ENCODE peak calls at places on chromosomes 3 and 15, in eight cellular contexts. One of them, this sample, is unnamed.

GRCh38 chr15:50077655-50078054 is 41.4 kb downstream of the ATP8B4 start:
- DNase-seq in NB4: no peak
- DNase-seq in IMR-90: no peak
- DNase-seq in adrenal gland: no peak
- DNase-seq in ovary: no peak
- DNase-seq in tibial nerve: no peak
- DNase-seq in transverse colon: no peak
- DNase-seq in thyroid gland: no peak
- DNase-seq in this sample: no peak

GRCh38 chr15:20340931-20341661 is 200.5 kb downstream of the GOLGA6L6 start:
- DNase-seq in NB4: peak
- DNase-seq in IMR-90: no peak
- DNase-seq in adrenal gland: no peak
- DNase-seq in ovary: peak
- DNase-seq in tibial nerve: no peak
- DNase-seq in transverse colon: peak
- DNase-seq in thyroid gland: peak
- DNase-seq in this sample: peak

GRCh38 chr3:39086066-39086657 is 21.3 kb downstream of the GORASP1 start:
- DNase-seq in NB4: no peak
- DNase-seq in IMR-90: no peak
- DNase-seq in adrenal gland: no peak
- DNase-seq in ovary: no peak
- DNase-seq in tibial nerve: no peak
- DNase-seq in transverse colon: no peak
- DNase-seq in thyroid gland: no peak
- DNase-seq in this sample: no peak

GRCh38 chr3:141303481-141304223 is 64.7 kb upstream of the ZBTB38 start:
- DNase-seq in NB4: peak
- DNase-seq in IMR-90: peak
- DNase-seq in adrenal gland: peak
- DNase-seq in ovary: peak
- DNase-seq in tibial nerve: no peak
- DNase-seq in transverse colon: peak
- DNase-seq in thyroid gland: no peak
- DNase-seq in this sample: peak

GRCh38 chr3:35505181-35505580 is 134.1 kb upstream of the ARPP21 start:
- DNase-seq in NB4: no peak
- DNase-seq in IMR-90: no peak
- DNase-seq in adrenal gland: no peak
- DNase-seq in ovary: no peak
- DNase-seq in tibial nerve: no peak
- DNase-seq in transverse colon: no peak
- DNase-seq in thyroid gland: no peak
- DNase-seq in this sample: no peak

GRCh38 chr15:68672781-68673205 is 94.0 kb downstream of the CORO2B start:
- DNase-seq in NB4: peak
- DNase-seq in IMR-90: peak
- DNase-seq in adrenal gland: no peak
- DNase-seq in ovary: peak
- DNase-seq in tibial nerve: no peak
- DNase-seq in transverse colon: no peak
- DNase-seq in thyroid gland: no peak
- DNase-seq in this sample: no peak

GRCh38 chr3:150925751-150926201 is 20.5 kb upstream of the MINDY4B start:
- DNase-seq in NB4: peak
- DNase-seq in IMR-90: peak
- DNase-seq in adrenal gland: peak
- DNase-seq in ovary: no peak
- DNase-seq in tibial nerve: no peak
- DNase-seq in transverse colon: peak
- DNase-seq in thyroid gland: peak
- DNase-seq in this sample: no peak

GRCh38 chr3:39166932-39167532 is 13.6 kb upstream of the CSRNP1 start:
- DNase-seq in NB4: peak
- DNase-seq in IMR-90: peak
- DNase-seq in adrenal gland: peak
- DNase-seq in ovary: no peak
- DNase-seq in tibial nerve: no peak
- DNase-seq in transverse colon: no peak
- DNase-seq in thyroid gland: no peak
- DNase-seq in this sample: peak

GRCh38 chr15:101052681-101053121 is 133.5 kb downstream of the LRRK1 start:
- DNase-seq in NB4: no peak
- DNase-seq in IMR-90: no peak
- DNase-seq in adrenal gland: no peak
- DNase-seq in ovary: no peak
- DNase-seq in tibial nerve: no peak
- DNase-seq in transverse colon: no peak
- DNase-seq in thyroid gland: no peak
- DNase-seq in this sample: peak

GRCh38 chr3:165518346-165518745 is 318.9 kb downstream of the BCHE start:
- DNase-seq in NB4: no peak
- DNase-seq in IMR-90: peak
- DNase-seq in adrenal gland: no peak
- DNase-seq in ovary: no peak
- DNase-seq in tibial nerve: no peak
- DNase-seq in transverse colon: no peak
- DNase-seq in thyroid gland: no peak
- DNase-seq in this sample: no peak

GRCh38 chr3:64019879-64020278 is 3.4 kb downstream of the PSMD6 start:
- DNase-seq in NB4: no peak
- DNase-seq in IMR-90: no peak
- DNase-seq in adrenal gland: no peak
- DNase-seq in ovary: no peak
- DNase-seq in tibial nerve: no peak
- DNase-seq in transverse colon: no peak
- DNase-seq in thyroid gland: no peak
- DNase-seq in this sample: no peak

GRCh38 chr3:112117826-112118571 is 15.0 kb downstream of the GCSAM start:
- DNase-seq in NB4: peak
- DNase-seq in IMR-90: no peak
- DNase-seq in adrenal gland: peak
- DNase-seq in ovary: no peak
- DNase-seq in tibial nerve: no peak
- DNase-seq in transverse colon: peak
- DNase-seq in thyroid gland: no peak
- DNase-seq in this sample: no peak

DNA sequence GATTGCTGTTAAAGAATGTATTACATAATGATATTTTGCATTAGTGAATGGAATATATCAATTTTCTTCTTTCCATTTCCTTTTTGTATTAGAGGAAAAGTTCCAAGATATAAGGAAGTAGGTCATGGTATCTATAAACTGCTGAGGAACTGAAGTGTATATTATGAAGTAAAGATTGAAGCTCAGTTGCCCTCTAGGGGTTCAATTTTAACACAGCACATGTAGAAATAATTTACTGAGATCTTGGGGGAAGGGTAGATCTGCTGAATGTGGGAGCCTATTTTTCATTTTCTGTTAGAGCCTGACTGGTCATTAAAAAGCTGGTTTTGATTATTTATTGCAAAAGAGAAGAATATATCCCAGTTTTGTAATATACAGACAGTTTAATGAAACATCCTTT is 45.2 kb downstream of the CMC1 start:
- DNase-seq in NB4: peak
- DNase-seq in IMR-90: peak
- DNase-seq in adrenal gland: no peak
- DNase-seq in ovary: no peak
- DNase-seq in tibial nerve: no peak
- DNase-seq in transverse colon: no peak
- DNase-seq in thyroid gland: no peak
- DNase-seq in this sample: no peak
- TF ChIP-seq CTCF in NB4: peak
- TF ChIP-seq CTCF in IMR-90: peak
- TF ChIP-seq CTCF in adrenal gland: peak
- TF ChIP-seq CTCF in ovary: no peak
- TF ChIP-seq CTCF in tibial nerve: peak
- TF ChIP-seq CTCF in transverse colon: peak
- TF ChIP-seq CTCF in thyroid gland: peak
- TF ChIP-seq CTCF in this sample: no peak

DNA sequence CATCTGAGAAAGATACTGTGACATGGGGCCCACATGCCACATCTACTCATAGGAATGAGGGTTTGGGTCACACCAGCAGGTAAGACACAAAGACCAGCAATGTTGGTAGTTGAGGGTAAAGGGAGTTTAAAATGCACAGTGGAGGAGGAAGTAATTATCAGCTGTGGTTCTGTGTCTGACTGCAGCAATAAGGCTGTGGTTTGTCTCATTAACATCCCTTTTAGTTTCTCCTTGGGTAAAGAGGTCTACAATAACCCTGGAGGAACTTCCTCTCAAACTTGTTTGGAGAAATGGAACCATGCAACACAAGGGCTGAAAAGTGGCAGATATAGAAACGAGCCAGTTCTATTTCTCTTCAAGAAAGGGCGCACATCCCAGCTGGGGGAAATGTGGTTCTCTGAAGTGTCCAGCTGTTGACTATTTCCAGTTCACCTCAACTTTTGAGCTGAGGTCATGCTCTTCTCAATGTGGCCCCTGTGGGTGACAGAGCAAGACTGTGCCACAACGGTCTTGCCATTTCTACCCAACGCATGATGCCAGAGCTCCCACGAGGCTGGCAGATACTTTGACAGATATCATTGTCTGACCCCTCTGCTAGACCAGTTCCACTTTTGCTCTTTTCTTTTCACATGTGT is 234.3 kb downstream of the SQOR start:
- DNase-seq in NB4: peak
- DNase-seq in IMR-90: no peak
- DNase-seq in adrenal gland: no peak
- DNase-seq in ovary: no peak
- DNase-seq in tibial nerve: no peak
- DNase-seq in transverse colon: no peak
- DNase-seq in thyroid gland: no peak
- DNase-seq in this sample: no peak
- TF ChIP-seq POLR2A in NB4: no peak
- TF ChIP-seq POLR2A in IMR-90: no peak
- TF ChIP-seq POLR2A in adrenal gland: no peak
- TF ChIP-seq POLR2A in ovary: no peak
- TF ChIP-seq POLR2A in tibial nerve: no peak
- TF ChIP-seq POLR2A in transverse colon: no peak
- TF ChIP-seq POLR2A in thyroid gland: no peak
- TF ChIP-seq POLR2A in this sample: no peak

DNA sequence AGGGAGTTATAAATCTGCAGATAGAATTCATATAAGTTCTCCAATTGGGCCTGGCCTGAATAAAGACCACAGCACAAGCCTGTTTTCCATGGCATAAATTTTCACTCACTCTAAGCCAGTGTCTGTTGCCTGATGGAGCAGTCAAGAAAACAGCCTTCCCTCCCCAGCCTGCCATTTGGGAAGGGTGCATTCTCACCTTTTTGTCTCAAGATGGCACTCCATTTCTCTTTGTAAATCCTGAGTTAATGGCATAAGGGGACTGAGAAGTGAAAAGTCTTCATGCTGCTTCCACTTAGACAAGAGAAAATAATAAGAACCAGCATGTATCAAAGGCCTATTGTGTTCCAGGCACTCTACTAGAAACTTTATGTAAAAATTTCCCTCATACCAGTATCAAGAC is 115.6 kb upstream of the MANF start:
- DNase-seq in NB4: no peak
- DNase-seq in IMR-90: no peak
- DNase-seq in adrenal gland: no peak
- DNase-seq in ovary: no peak
- DNase-seq in tibial nerve: no peak
- DNase-seq in transverse colon: no peak
- DNase-seq in thyroid gland: no peak
- DNase-seq in this sample: no peak
- TF ChIP-seq CTCF in NB4: no peak
- TF ChIP-seq CTCF in IMR-90: peak
- TF ChIP-seq CTCF in adrenal gland: peak
- TF ChIP-seq CTCF in ovary: no peak
- TF ChIP-seq CTCF in tibial nerve: no peak
- TF ChIP-seq CTCF in transverse colon: no peak
- TF ChIP-seq CTCF in thyroid gland: no peak
- TF ChIP-seq CTCF in this sample: no peak

GRCh38 chr3:42804113-42804830 is at the start of gene HIGD1A:
- DNase-seq in NB4: peak
- DNase-seq in IMR-90: peak
- DNase-seq in adrenal gland: peak
- DNase-seq in ovary: peak
- DNase-seq in tibial nerve: peak
- DNase-seq in transverse colon: peak
- DNase-seq in thyroid gland: peak
- DNase-seq in this sample: peak

GRCh38 chr3:42801784-42802183 is 2.5 kb downstream of the HIGD1A start:
- DNase-seq in NB4: no peak
- DNase-seq in IMR-90: no peak
- DNase-seq in adrenal gland: no peak
- DNase-seq in ovary: no peak
- DNase-seq in tibial nerve: no peak
- DNase-seq in transverse colon: no peak
- DNase-seq in thyroid gland: no peak
- DNase-seq in this sample: no peak

GRCh38 chr3:42803800-42804112 is 534 bp downstream of the HIGD1A start:
- DNase-seq in NB4: peak
- DNase-seq in IMR-90: no peak
- DNase-seq in adrenal gland: peak
- DNase-seq in ovary: peak
- DNase-seq in tibial nerve: no peak
- DNase-seq in transverse colon: peak
- DNase-seq in thyroid gland: peak
- DNase-seq in this sample: peak

GRCh38 chr3:42804831-42805821 is 836 bp upstream of the HIGD1A start:
- DNase-seq in NB4: no peak
- DNase-seq in IMR-90: no peak
- DNase-seq in adrenal gland: peak
- DNase-seq in ovary: peak
- DNase-seq in tibial nerve: no peak
- DNase-seq in transverse colon: peak
- DNase-seq in thyroid gland: no peak
- DNase-seq in this sample: no peak

DNA sequence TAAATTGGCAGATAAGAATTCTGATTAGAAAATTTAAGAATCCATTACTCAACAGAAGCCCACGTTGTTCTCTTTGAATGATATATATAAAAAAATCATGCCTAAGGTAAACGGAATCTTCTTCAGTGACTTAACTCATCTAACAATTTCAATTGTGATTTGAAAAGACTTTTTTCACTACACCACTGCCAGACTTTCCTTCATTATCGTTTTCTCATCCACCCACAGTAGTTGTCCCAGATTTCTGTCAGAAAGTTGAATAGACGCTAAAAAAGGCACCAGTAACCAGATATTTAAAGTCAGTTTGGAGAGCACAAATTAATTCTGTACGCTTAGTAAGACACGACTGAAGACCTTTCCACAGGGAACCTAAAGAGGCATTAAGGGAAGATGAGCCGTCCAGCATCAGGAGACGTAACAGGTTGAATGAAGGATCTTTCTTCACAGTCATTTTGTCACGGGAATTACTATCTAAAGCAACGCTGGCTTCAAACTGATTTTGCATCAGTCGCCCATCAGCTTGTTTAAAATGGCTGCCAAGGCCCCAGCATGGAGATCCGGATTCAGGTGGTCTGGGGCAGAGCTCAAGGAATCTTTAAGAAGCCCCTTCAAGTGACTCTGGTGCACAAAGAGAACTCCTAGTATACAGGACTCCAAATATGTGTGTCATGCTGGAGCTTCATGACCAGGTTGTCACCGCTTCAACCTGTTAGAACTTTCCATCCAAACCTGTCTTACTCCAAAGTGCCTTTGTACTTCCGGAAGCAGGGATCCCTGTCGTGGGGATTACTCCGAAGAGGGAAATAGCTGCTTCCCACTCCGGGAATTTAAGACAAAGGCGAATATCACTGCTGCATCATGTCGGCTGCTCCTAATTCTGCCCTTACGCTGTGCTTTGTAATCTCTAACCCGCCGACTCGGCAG is 1.2 kb downstream of the HIGD1A start:
- DNase-seq in NB4: peak
- DNase-seq in IMR-90: peak
- DNase-seq in adrenal gland: peak
- DNase-seq in ovary: no peak
- DNase-seq in tibial nerve: no peak
- DNase-seq in transverse colon: no peak
- DNase-seq in thyroid gland: no peak
- DNase-seq in this sample: no peak
- TF ChIP-seq POLR2A in NB4: no peak
- TF ChIP-seq POLR2A in IMR-90: no peak
- TF ChIP-seq POLR2A in adrenal gland: no peak
- TF ChIP-seq POLR2A in ovary: no peak
- TF ChIP-seq POLR2A in tibial nerve: no peak
- TF ChIP-seq POLR2A in transverse colon: no peak
- TF ChIP-seq POLR2A in thyroid gland: no peak
- TF ChIP-seq POLR2A in this sample: no peak